ENCODE peak calls at places on chromosomes 13 and 19, in eight cellular contexts. B, K, M, E, V, G, F and C are unnamed samples.

GRCh38 chr13:39353988-39354387 is 249.0 kb downstream of the LHFPL6 start:
- DNase-seq in B (peak; percentile 65), K (no peak), M (no peak), E (no peak), V (no peak), G (no peak), F (no peak), C (no peak)

GRCh38 chr13:113009743-113010509 is 40.9 kb downstream of the MCF2L start:
- DNase-seq in B (no peak), K (no peak), M (no peak), E (peak; percentile 38), V (no peak), G (no peak), F (no peak), C (no peak)

GRCh38 chr13:70098669-70099068 is 9.0 kb upstream of the ATXN8OS start:
- DNase-seq in B (no peak), K (no peak), M (no peak), E (no peak), V (no peak), G (no peak), F (no peak), C (no peak)

GRCh38 chr19:7645159-7645558 is 8.2 kb downstream of the STXBP2 start:
- DNase-seq in B (no peak), K (no peak), M (no peak), E (no peak), V (no peak), G (no peak), F (no peak), C (no peak)

GRCh38 chr19:40802300-40803169 is 3.5 kb downstream of the EGLN2 start:
- DNase-seq in B (no peak), K (no peak), M (peak; percentile 92), E (peak; percentile 64), V (no peak), G (no peak), F (no peak), C (peak; percentile 83)

GRCh38 chr13:111354789-111355188 is 34.3 kb downstream of the TEX29 start:
- DNase-seq in B (no peak), K (no peak), M (no peak), E (no peak), V (no peak), G (no peak), F (no peak), C (no peak)

GRCh38 chr19:3893509-3894179 is 13.2 kb downstream of the ATCAY start:
- DNase-seq in B (no peak), K (no peak), M (no peak), E (no peak), V (no peak), G (no peak), F (no peak), C (no peak)

GRCh38 chr13:49023441-49023840 is 47.7 kb downstream of the FNDC3A start:
- DNase-seq in B (peak; percentile 92), K (no peak), M (no peak), E (no peak), V (no peak), G (no peak), F (no peak), C (no peak)

GRCh38 chr19:7668842-7669241 is at the start of gene RETN:
- DNase-seq in B (no peak), K (no peak), M (no peak), E (no peak), V (no peak), G (no peak), F (no peak), C (no peak)

GRCh38 chr13:23510979-23511735 is 59.1 kb upstream of the TNFRSF19 start:
- DNase-seq in B (peak; percentile 75), K (no peak), M (no peak), E (peak; percentile 18), V (no peak), G (no peak), F (no peak), C (no peak)

GRCh38 chr19:10514211-10515145 is 2.8 kb downstream of the S1PR5 start:
- DNase-seq in B (no peak), K (no peak), M (no peak), E (no peak), V (peak; percentile 28), G (peak; percentile 29), F (peak; percentile 17), C (no peak)

GRCh38 chr19:17468302-17469091 is 1.8 kb upstream of the SLC27A1 start:
- DNase-seq in B (no peak), K (no peak), M (peak; percentile 91), E (no peak), V (no peak), G (no peak), F (no peak), C (peak; percentile 29)

GRCh38 chr19:31350033-31350692 is 927 bp upstream of the TSHZ3 start:
- DNase-seq in B (no peak), K (no peak), M (peak; percentile 82), E (no peak), V (no peak), G (no peak), F (no peak), C (no peak)

GRCh38 chr13:20964904-20965303 is 62.4 kb upstream of the XPO4 start:
- DNase-seq in B (peak; percentile 58), K (no peak), M (no peak), E (no peak), V (no peak), G (no peak), F (no peak), C (no peak)

GRCh38 chr19:50522881-50523280 is 9.2 kb upstream of the ASPDH start:
- DNase-seq in B (no peak), K (no peak), M (no peak), E (no peak), V (no peak), G (no peak), F (no peak), C (no peak)

GRCh38 chr13:34038326-34039068 is 220.5 kb downstream of the RFC3 start:
- DNase-seq in B (no peak), K (no peak), M (no peak), E (no peak), V (no peak), G (no peak), F (no peak), C (no peak)

GRCh38 chr13:23799945-23800344 is 89.3 kb downstream of the MIPEP start:
- DNase-seq in B (peak; percentile 38), K (peak; percentile 27), M (no peak), E (no peak), V (no peak), G (no peak), F (no peak), C (no peak)

GRCh38 chr13:42548731-42549554 is 25.0 kb upstream of the TNFSF11 start:
- DNase-seq in B (no peak), K (no peak), M (peak; percentile 67), E (peak; percentile 27), V (no peak), G (no peak), F (no peak), C (no peak)

GRCh38 chr13:91797567-91797966 is 399.1 kb downstream of the GPC5 start:
- DNase-seq in B (no peak), K (no peak), M (no peak), E (no peak), V (no peak), G (no peak), F (no peak), C (no peak)

GRCh38 chr19:57465680-57466381 is 8.9 kb upstream of the VN1R1 start:
- DNase-seq in B (peak; percentile 24), K (no peak), M (no peak), E (no peak), V (no peak), G (no peak), F (no peak), C (no peak)

GRCh38 chr19:42198676-42199439 is 18.6 kb downstream of the DEDD2 start:
- DNase-seq in B (no peak), K (peak; percentile 80), M (no peak), E (no peak), V (peak; percentile 56), G (peak; percentile 77), F (peak; percentile 72), C (peak; percentile 47)